ENCODE peak calls at places on chromosomes 4 and X, in four cellular contexts. V is epithelial cell of esophagus; P is effector memory CD4-positive, alpha-beta T cell; F is AG09309. T is an unnamed sample.

GRCh38 chrX:37332987-37333658 is 16.0 kb upstream of the PRRG1 start:
- DNase-seq in F (no peak), V (no peak), P (no peak), T (no peak)

GRCh38 chr4:57462843-57463242 is 352.7 kb upstream of the IGFBP7 start:
- DNase-seq in P (no peak), V (no peak), F (no peak), T (no peak)

GRCh38 chr4:85761803-85762202 is 286.9 kb downstream of the ARHGAP24 start:
- DNase-seq in V (no peak), P (no peak), F (no peak), T (no peak)

GRCh38 chrX:140038842-140039241 is 73.5 kb upstream of the CXorf66 start:
- DNase-seq in V (no peak), P (no peak), F (no peak), T (no peak)

GRCh38 chr4:56130609-56131150 is 181.9 kb downstream of the CEP135 start:
- DNase-seq in P (no peak), V (peak), F (no peak), T (no peak)

GRCh38 chr4:40367451-40367850 is 32.3 kb downstream of the CHRNA9 start:
- DNase-seq in P (no peak), V (no peak), F (no peak), T (no peak)

GRCh38 chrX:10098235-10098819 is 58.4 kb upstream of the CLCN4 start:
- DNase-seq in V (no peak), P (no peak), F (no peak), T (peak)

GRCh38 chrX:46735625-46736024 is 23.3 kb downstream of the SLC9A7 start:
- DNase-seq in F (no peak), P (no peak), V (no peak), T (no peak)

GRCh38 chrX:30910124-30910860 is 21.2 kb upstream of the TAB3 start:
- DNase-seq in V (no peak), F (no peak), P (no peak), T (no peak)

GRCh38 chrX:45164021-45164621 is 36.6 kb downstream of the DIPK2B start:
- DNase-seq in F (no peak), V (no peak), P (no peak), T (no peak)

GRCh38 chrX:79452879-79453278 is 85.7 kb upstream of the ITM2A start:
- DNase-seq in P (no peak), F (no peak), V (no peak), T (no peak)

GRCh38 chrX:17459008-17459407 is 84.0 kb downstream of the NHS start:
- DNase-seq in F (peak), P (no peak), V (peak), T (no peak)

GRCh38 chr4:1252928-1253492 is 4.1 kb upstream of the CTBP1 start:
- DNase-seq in P (no peak), F (no peak), V (no peak), T (no peak)